ENCODE peak calls at places on chromosomes 3 and 15, in six cellular contexts. U is cardiac muscle cell, Y is H1, W is iPS DF 6.9, C is pancreas, D is ascending aorta. E is an unnamed sample. For H3K4me1 and H3K9me3, the result is how much of the 10 kb centered on the place peaks cover.

GRCh38 chr15:29812384-29812694 is 9.9 kb downstream of the TJP1 start:
- DNase-seq in C (no peak), Y (no peak), U (peak), D (no peak), W (no peak), E (no peak)

GRCh38 chr15:101803676-101804075 is 367 bp downstream of the OR4F6 start:
- DNase-seq in W (no peak), C (no peak), U (no peak), Y (no peak), D (no peak), E (no peak)

GRCh38 chr3:46998121-46998851 is 18.8 kb downstream of the NBEAL2 start:
- DNase-seq in Y (peak), D (no peak), W (no peak), C (peak), U (peak), E (peak)

GRCh38 chr3:38168988-38169363 is 3.6 kb downstream of the OXSR1 start:
- DNase-seq in Y (no peak), W (no peak), C (no peak), U (no peak), D (no peak), E (no peak)

GRCh38 chr3:103511891-103512290 is 1077.1 kb downstream of the ZPLD1 start:
- DNase-seq in Y (no peak), U (no peak), D (no peak), W (no peak), C (no peak), E (no peak)

GRCh38 chr3:73143821-73144237 is 82.4 kb downstream of the EBLN2 start:
- DNase-seq in D (no peak), U (peak), W (no peak), C (no peak), Y (no peak), E (no peak)

GRCh38 chr15:62796296-62796695 is 246.3 kb upstream of the TPM1 start:
- DNase-seq in W (no peak), U (no peak), C (no peak), D (no peak), Y (no peak), E (no peak)

GRCh38 chr3:183484676-183485075 is 56.3 kb upstream of the MCF2L2 start:
- DNase-seq in W (no peak), C (no peak), D (peak), U (no peak), Y (no peak), E (no peak)

GRCh38 chr15:20665653-20666052 is 124.1 kb upstream of the GOLGA6L6 start:
- DNase-seq in W (no peak), C (no peak), D (no peak), Y (no peak), U (no peak), E (no peak)

GRCh38 chr3:126432361-126432760 is 37.7 kb downstream of the CFAP100 start:
- DNase-seq in C (no peak), W (no peak), D (no peak), Y (no peak), U (no peak), E (no peak)

GRCh38 chr15:63238796-63239195 is 38.6 kb upstream of the APH1B start:
- DNase-seq in W (no peak), C (no peak), D (no peak), U (peak), Y (no peak), E (no peak)

GRCh38 chr15:84099181-84099580 is 136.4 kb upstream of the GOLGA6L4 start:
- DNase-seq in C (no peak), D (no peak), W (no peak), U (peak), Y (no peak), E (peak)

GRCh38 chr3:147318900-147319299 is 87.4 kb downstream of the ZIC4 start:
- DNase-seq in W (no peak), D (no peak), C (no peak), U (no peak), Y (no peak), E (no peak)

GRCh38 chr15:89409993-89410767 is 75.6 kb upstream of the POLG start:
- DNase-seq in D (no peak), C (no peak), W (no peak), Y (no peak), U (no peak), E (no peak)

GRCh38 chr15:55796321-55796965 is 53.5 kb upstream of the PRTG start:
- DNase-seq in C (no peak), U (peak), W (no peak), Y (no peak), D (no peak), E (no peak)

GRCh38 chr3:42960282-42960681 is 18.8 kb upstream of the GASK1A start:
- DNase-seq in Y (no peak), D (no peak), U (peak), W (no peak), C (no peak), E (no peak)

GRCh38 chr3:125313060-125313635 is 62.0 kb downstream of the ZNF148 start:
- DNase-seq in Y (no peak), D (no peak), W (no peak), C (no peak), U (no peak), E (no peak)

GRCh38 chr3:106423321-106424225 is 554.8 kb upstream of the CBLB start:
- DNase-seq in U (peak), D (no peak), W (no peak), Y (no peak), C (no peak), E (no peak)

GRCh38 chr3:45330500-45331295 is 57.7 kb upstream of the LARS2 start:
- DNase-seq in W (no peak), Y (no peak), U (no peak), D (no peak), C (no peak), E (no peak)

GRCh38 chr15:40008061-40008460 is 30.9 kb downstream of the SRP14 start:
- DNase-seq in C (no peak), U (no peak), D (no peak), Y (no peak), W (no peak), E (no peak)

GRCh38 chr3:50444213-50444612 is 59.2 kb downstream of the CACNA2D2 start:
- DNase-seq in D (no peak), Y (no peak), C (no peak), U (peak), W (no peak), E (no peak)

GRCh38 chr3:150746791-150747590 is 16.0 kb downstream of the SIAH2 start:
- DNase-seq in U (no peak), D (no peak), C (no peak), Y (no peak), W (no peak), E (no peak)
- H3K27ac ChIP-seq in U (peak), D (peak), C (no peak), Y (no peak), W (no peak), E (peak)

DNA sequence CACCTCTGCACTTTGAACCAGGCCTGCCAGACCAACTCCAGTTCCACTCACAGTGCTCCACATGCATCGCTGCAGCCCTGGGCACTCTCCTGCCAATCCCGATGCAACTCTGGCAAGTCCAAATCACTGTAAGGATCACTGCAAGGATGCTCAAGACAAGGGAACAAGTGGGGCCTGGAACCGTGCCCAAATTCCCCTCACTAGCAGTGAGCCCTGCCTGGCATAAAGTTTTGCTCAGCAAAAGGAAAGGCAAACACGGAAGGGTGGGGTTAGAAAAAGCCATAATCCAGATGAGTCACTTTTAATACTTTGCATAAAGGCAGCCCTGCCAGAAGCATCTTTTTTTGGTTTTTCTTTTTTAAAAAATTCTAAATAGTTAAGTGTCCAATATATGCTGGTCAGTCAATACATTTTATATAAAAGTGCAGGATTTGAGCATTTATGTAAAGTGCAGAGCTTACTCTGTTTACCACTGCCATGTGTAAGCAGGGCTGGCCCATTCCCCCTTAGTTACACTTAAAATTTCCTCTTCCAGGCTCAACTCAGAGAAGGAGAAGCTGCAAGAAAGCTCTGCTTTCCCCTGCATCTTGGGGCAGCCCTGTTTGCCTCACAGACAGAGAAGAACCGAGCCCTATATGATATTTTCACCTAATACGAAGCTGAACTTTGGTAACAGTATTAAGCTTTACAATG is 102.2 kb downstream of the CD47 start:
- DNase-seq in D (peak), C (no peak), W (no peak), U (peak), Y (no peak), E (peak)
- H3K4me1 ChIP-seq in D (under half), C (under half), W (under half), U (under half), Y (under half), E (under half)

GRCh38 chr15:25094066-25094465 is 139.3 kb downstream of the SNRPN start:
- DNase-seq in D (no peak), W (no peak), Y (no peak), U (no peak), C (no peak), E (no peak)
- H3K9me3 ChIP-seq in D (under half), W (under half), Y (under half), U (under half), C (under half), E (half or more)

GRCh38 chr3:27326211-27326948 is 42.8 kb downstream of the NEK10 start:
- DNase-seq in C (no peak), U (peak), D (no peak), W (no peak), Y (no peak), E (peak)

GRCh38 chr3:27325419-27325818 is 43.8 kb downstream of the NEK10 start:
- DNase-seq in W (no peak), D (no peak), Y (no peak), U (no peak), C (no peak), E (no peak)

GRCh38 chr3:27323087-27323570 is 46.1 kb downstream of the NEK10 start:
- DNase-seq in W (no peak), U (no peak), C (no peak), D (no peak), Y (no peak), E (no peak)

GRCh38 chr3:27324695-27325094 is 44.5 kb downstream of the NEK10 start:
- DNase-seq in W (no peak), Y (no peak), U (no peak), C (no peak), D (no peak), E (no peak)

DNA sequence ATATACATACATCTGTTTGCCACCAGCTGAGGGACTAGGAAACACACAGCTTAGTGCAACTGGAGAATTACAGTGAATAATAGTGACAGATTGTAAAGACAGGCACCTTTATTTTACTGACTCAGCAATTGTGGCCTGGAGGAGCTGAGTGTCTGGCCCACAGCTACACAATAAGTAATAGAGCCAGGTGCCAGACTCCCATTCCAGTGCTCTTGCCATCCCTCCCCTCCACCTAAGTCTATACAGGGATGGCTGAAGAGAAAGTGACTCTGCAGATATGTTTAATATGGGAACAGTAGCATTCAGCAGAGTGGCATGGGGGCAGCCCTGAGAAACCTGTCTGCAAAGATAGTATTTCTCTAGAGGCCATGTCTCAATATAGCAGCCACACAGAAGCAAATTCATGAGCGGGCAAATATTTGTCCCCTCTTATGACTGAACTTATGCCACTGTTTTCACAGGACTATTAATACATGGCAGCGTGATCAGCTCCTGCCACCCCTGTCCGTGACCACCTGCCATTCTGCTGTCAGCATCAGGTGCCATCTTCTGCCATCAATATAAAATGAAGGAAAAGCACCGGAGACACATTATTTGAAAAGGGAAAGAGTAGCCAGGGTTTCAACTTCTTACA is 42.1 kb downstream of the NEK10 start:
- DNase-seq in Y (no peak), U (no peak), D (no peak), C (no peak), W (no peak), E (no peak)
- H3K27ac ChIP-seq in Y (no peak), U (no peak), D (no peak), C (no peak), W (no peak), E (peak)

E was measured in transverse colon.